ENCODE peak calls at places on chromosomes 2 and 18, in five cellular contexts. Z, Q, Y, E and M are unnamed samples.

GRCh38 chr18:70431203-70431624 is 142.4 kb downstream of the SOCS6 start:
- DNase-seq in Q (no peak), Z (no peak), E (peak), Y (no peak), M (peak)

GRCh38 chr2:8633735-8634313 is 48.0 kb upstream of the ID2 start:
- DNase-seq in Q (no peak), Y (no peak), E (peak), Z (no peak), M (peak)

GRCh38 chr18:4455113-4455811 is at the start of gene DLGAP1:
- DNase-seq in Y (peak), E (peak), Q (peak), Z (peak), M (no peak)

GRCh38 chr18:58863539-58864145 is 1.0 kb upstream of the ZNF532 start:
- DNase-seq in Q (peak), E (no peak), Y (no peak), Z (peak), M (peak)

GRCh38 chr18:79563949-79564348 is 115.7 kb upstream of the CTDP1 start:
- DNase-seq in Y (no peak), Z (no peak), E (no peak), Q (no peak), M (no peak)

GRCh38 chr2:11248-11941 is 34.9 kb downstream of the FAM110C start:
- DNase-seq in Z (no peak), E (peak), Y (no peak), Q (peak), M (no peak)

GRCh38 chr18:33123852-33124251 is 316.7 kb downstream of the CCDC178 start:
- DNase-seq in Z (no peak), E (no peak), Q (peak), Y (no peak), M (no peak)

GRCh38 chr2:121754851-121755236 is 607 bp upstream of the TSN start:
- DNase-seq in E (no peak), Y (no peak), Z (no peak), Q (no peak), M (no peak)

GRCh38 chr2:40734797-40735196 is 282.9 kb upstream of the SLC8A1 start:
- DNase-seq in Y (no peak), Q (no peak), Z (no peak), E (no peak), M (peak)